ENCODE peak calls at places on chromosomes 3 and 15, in nine cellular contexts. D, I, W, O, X, F, Q, C and P are unnamed samples.

GRCh38 chr3:177475266-177475665 is 278.0 kb upstream of the TBL1XR1 start:
- DNase-seq in F (no peak), C (no peak), O (no peak), X (no peak), Q (no peak), I (no peak), D (no peak), W (no peak), P (no peak)

GRCh38 chr3:119619094-119619493 is 21.4 kb downstream of the PLA1A start:
- DNase-seq in C (no peak), Q (no peak), O (no peak), D (no peak), W (no peak), F (no peak), I (no peak), X (no peak), P (no peak)

GRCh38 chr3:197031315-197032285 is 2.0 kb upstream of the MELTF start:
- DNase-seq in I (no peak), D (peak), F (no peak), Q (peak), O (peak), X (peak), C (no peak), W (peak), P (peak)

GRCh38 chr3:134317106-134317947 is 56.9 kb downstream of the AMOTL2 start:
- DNase-seq in D (no peak), Q (no peak), F (no peak), O (no peak), C (no peak), X (no peak), W (no peak), I (no peak), P (no peak)

GRCh38 chr3:179973931-179974361 is 62.8 kb downstream of the PEX5L start:
- DNase-seq in F (no peak), C (no peak), O (no peak), X (no peak), I (no peak), Q (no peak), D (no peak), W (no peak), P (no peak)

GRCh38 chr3:147654827-147655226 is 245.7 kb downstream of the ZIC1 start:
- DNase-seq in I (no peak), D (no peak), Q (no peak), X (no peak), W (no peak), C (no peak), F (no peak), O (no peak), P (no peak)

GRCh38 chr15:35286721-35287120 is 201.6 kb upstream of the NANOGP8 start:
- DNase-seq in W (no peak), I (no peak), Q (no peak), D (no peak), F (no peak), X (no peak), C (no peak), O (no peak), P (no peak)

GRCh38 chr3:39295184-39295775 is 15.4 kb upstream of the CX3CR1 start:
- DNase-seq in I (peak), X (no peak), D (no peak), F (no peak), Q (no peak), O (no peak), C (no peak), W (no peak), P (no peak)

GRCh38 chr3:23565376-23565775 is 240.4 kb upstream of the UBE2E1 start:
- DNase-seq in C (no peak), W (no peak), X (no peak), F (no peak), I (no peak), Q (no peak), O (no peak), D (no peak), P (no peak)

GRCh38 chr3:52998781-52999509 is 46.9 kb downstream of the SFMBT1 start:
- DNase-seq in W (no peak), C (no peak), F (peak), I (no peak), O (no peak), X (no peak), D (no peak), Q (no peak), P (no peak)

GRCh38 chr15:38072507-38073277 is 138.3 kb downstream of the TMCO5A start:
- DNase-seq in Q (peak), F (peak), X (peak), W (peak), O (peak), I (peak), D (peak), C (no peak), P (peak)

GRCh38 chr3:181326637-181327223 is 337.2 kb upstream of the DNAJC19 start:
- DNase-seq in D (no peak), I (peak), Q (no peak), O (peak), W (no peak), C (no peak), F (no peak), X (peak), P (no peak)

GRCh38 chr3:27431116-27431515 is 53.1 kb downstream of the SLC4A7 start:
- DNase-seq in D (peak), X (peak), C (no peak), I (no peak), W (no peak), Q (no peak), O (peak), F (no peak), P (no peak)

GRCh38 chr15:28086175-28086703 is 12.9 kb downstream of the OCA2 start:
- DNase-seq in I (peak), W (no peak), D (peak), Q (peak), X (peak), C (no peak), F (no peak), O (peak), P (peak)

GRCh38 chr15:73030280-73030679 is 22.0 kb upstream of the NEO1 start:
- DNase-seq in F (no peak), O (no peak), D (no peak), W (no peak), I (no peak), C (no peak), Q (no peak), X (no peak), P (no peak)

GRCh38 chr3:71006810-71007785 is 576.4 kb downstream of the FOXP1 start:
- DNase-seq in X (no peak), W (no peak), O (peak), F (no peak), C (no peak), I (no peak), D (no peak), Q (no peak), P (no peak)

GRCh38 chr3:141223673-141224166 is 7.9 kb upstream of the PXYLP1 start:
- DNase-seq in O (no peak), C (no peak), Q (no peak), X (no peak), D (no peak), I (no peak), F (no peak), W (no peak), P (no peak)

GRCh38 chr3:133711013-133711412 is 35.2 kb upstream of the TF start:
- DNase-seq in F (no peak), O (no peak), C (no peak), D (no peak), Q (no peak), I (no peak), X (no peak), W (no peak), P (no peak)

GRCh38 chr3:58646503-58646902 is 20.1 kb downstream of the FAM3D start:
- DNase-seq in D (peak), O (no peak), I (no peak), W (no peak), Q (no peak), F (no peak), C (no peak), X (no peak), P (no peak)

GRCh38 chr3:181487236-181487978 is 224.3 kb upstream of the SOX2 start:
- DNase-seq in Q (no peak), O (no peak), F (no peak), C (no peak), D (no peak), X (no peak), I (no peak), W (no peak), P (no peak)

GRCh38 chr15:51982013-51982769 is 10.6 kb upstream of the LEO1 start:
- DNase-seq in Q (no peak), F (no peak), C (no peak), I (peak), O (peak), W (peak), D (peak), X (peak), P (no peak)

GRCh38 chr15:25170113-25170731 is 215.4 kb downstream of the SNRPN start:
- DNase-seq in F (peak), X (no peak), W (no peak), C (no peak), I (no peak), Q (no peak), O (no peak), D (no peak), P (peak)

GRCh38 chr3:31039145-31039544 is 144.7 kb upstream of the GADL1 start:
- DNase-seq in I (no peak), F (no peak), O (no peak), D (no peak), W (no peak), C (no peak), X (no peak), Q (no peak), P (no peak)

GRCh38 chr15:89442671-89443307 is 53.6 kb downstream of the RHCG start:
- DNase-seq in O (peak), D (peak), Q (peak), F (no peak), X (peak), C (no peak), W (no peak), I (peak), P (no peak)

GRCh38 chr3:71469131-71469430 is 114.4 kb downstream of the FOXP1 start:
- DNase-seq in Q (no peak), D (no peak), F (no peak), X (no peak), W (no peak), O (peak), C (no peak), I (no peak), P (no peak)

GRCh38 chr3:43885908-43886618 is 195.3 kb downstream of the ABHD5 start:
- DNase-seq in I (no peak), C (no peak), F (no peak), Q (no peak), D (no peak), W (no peak), X (no peak), O (no peak), P (no peak)

GRCh38 chr3:133374706-133375105 is 25.1 kb upstream of the BFSP2 start:
- DNase-seq in X (no peak), F (no peak), O (no peak), I (no peak), Q (no peak), C (no peak), D (no peak), W (no peak), P (no peak)

GRCh38 chr3:106215047-106215446 is 346.2 kb upstream of the CBLB start:
- DNase-seq in W (no peak), O (no peak), I (no peak), X (no peak), Q (no peak), C (no peak), F (no peak), D (peak), P (no peak)

GRCh38 chr3:9455596-9455995 is 58.2 kb downstream of the SETD5 start:
- DNase-seq in Q (no peak), W (no peak), I (no peak), C (no peak), O (no peak), D (no peak), F (no peak), X (no peak), P (no peak)

GRCh38 chr15:73959801-73960200 is 32.3 kb downstream of the STOML1 start:
- DNase-seq in I (no peak), W (no peak), D (no peak), X (no peak), C (no peak), F (no peak), Q (no peak), O (no peak), P (no peak)

GRCh38 chr3:36792342-36792741 is 28.0 kb upstream of the DCLK3 start:
- DNase-seq in C (no peak), X (peak), Q (no peak), W (no peak), D (peak), I (no peak), O (peak), F (peak), P (no peak)

GRCh38 chr3:184540777-184541681 is 20.6 kb upstream of the EPHB3 start:
- DNase-seq in O (peak), Q (peak), X (peak), D (peak), F (no peak), W (peak), C (no peak), I (no peak), P (peak)

GRCh38 chr15:69145694-69146492 is 14.5 kb upstream of the GLCE start:
- DNase-seq in Q (no peak), W (no peak), D (peak), F (no peak), I (no peak), O (no peak), C (no peak), X (no peak), P (no peak)

GRCh38 chr15:25372298-25372697 is 66.5 kb downstream of the UBE3A start:
- DNase-seq in C (no peak), D (peak), I (no peak), F (no peak), Q (no peak), O (no peak), X (no peak), W (no peak), P (no peak)

GRCh38 chr3:60610441-60611112 is 640.7 kb downstream of the FHIT start:
- DNase-seq in X (peak), F (no peak), I (no peak), W (peak), C (peak), O (no peak), D (peak), Q (peak), P (peak)

DNA sequence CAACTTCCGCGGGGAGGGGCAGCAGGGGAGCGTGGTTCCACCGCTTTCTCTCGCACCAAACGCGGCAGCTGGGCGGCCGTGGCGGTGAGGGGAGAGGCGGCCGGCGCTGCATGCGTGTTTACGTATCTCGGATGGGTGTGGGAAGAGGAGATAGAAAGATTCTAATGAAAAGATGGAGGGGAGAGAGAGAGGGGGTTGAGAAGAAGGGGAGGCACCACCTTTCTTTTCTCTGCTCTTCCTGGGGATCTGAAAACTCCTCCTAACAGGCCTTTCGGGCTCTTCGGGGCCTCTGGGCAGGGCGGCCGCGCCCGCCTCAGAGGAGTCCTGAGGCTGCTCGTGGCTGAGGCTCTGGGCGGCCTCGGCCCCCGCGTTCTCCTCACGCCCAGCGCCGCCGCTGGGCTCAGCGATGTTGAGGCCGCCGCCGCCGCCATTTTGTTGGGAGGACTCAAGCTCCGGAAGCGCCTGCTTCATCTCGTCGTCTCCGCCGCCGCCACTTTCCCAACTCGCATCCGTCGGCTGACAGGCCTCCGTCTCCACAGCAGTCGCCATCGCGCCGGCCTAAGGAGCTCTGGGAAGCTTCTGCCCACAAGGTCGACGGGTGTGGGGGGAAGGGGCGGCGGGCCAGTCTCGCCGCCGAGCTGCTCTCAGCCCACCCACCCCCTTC is 475 bp downstream of the TASOR start:
- DNase-seq in C (peak), X (peak), Q (peak), D (peak), F (peak), I (peak), O (peak), W (peak), P (peak)
- TF ChIP-seq POLR2A in C (peak), X (peak), Q (peak), D (peak), F (no peak), I (no peak), O (peak), W (no peak), P (no peak)

DNA sequence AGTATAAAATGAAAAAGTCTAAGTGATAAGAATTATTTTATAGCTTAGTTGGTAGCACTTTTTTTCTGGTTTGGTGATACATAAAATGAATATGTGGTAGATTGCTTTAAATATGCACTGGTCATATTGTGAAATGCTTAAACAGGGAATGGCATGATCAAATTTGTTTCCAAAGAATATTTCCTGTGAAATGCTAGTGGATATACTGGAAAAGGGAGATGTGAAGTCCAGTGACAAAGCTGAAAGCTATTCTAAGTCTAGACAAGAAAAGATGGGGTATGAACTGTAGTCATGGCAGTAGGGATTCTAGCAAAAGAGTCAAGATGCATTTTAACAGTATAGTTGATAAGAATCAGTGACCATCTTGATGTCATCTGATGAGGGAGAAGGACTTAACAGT is 98.9 kb upstream of the MME start:
- DNase-seq in F (no peak), Q (no peak), I (no peak), C (no peak), W (no peak), O (no peak), D (peak), X (no peak), P (no peak)
- TF ChIP-seq POLR2A in F (no peak), Q (no peak), I (no peak), C (no peak), W (no peak), O (no peak), D (no peak), X (no peak), P (no peak)

DNA sequence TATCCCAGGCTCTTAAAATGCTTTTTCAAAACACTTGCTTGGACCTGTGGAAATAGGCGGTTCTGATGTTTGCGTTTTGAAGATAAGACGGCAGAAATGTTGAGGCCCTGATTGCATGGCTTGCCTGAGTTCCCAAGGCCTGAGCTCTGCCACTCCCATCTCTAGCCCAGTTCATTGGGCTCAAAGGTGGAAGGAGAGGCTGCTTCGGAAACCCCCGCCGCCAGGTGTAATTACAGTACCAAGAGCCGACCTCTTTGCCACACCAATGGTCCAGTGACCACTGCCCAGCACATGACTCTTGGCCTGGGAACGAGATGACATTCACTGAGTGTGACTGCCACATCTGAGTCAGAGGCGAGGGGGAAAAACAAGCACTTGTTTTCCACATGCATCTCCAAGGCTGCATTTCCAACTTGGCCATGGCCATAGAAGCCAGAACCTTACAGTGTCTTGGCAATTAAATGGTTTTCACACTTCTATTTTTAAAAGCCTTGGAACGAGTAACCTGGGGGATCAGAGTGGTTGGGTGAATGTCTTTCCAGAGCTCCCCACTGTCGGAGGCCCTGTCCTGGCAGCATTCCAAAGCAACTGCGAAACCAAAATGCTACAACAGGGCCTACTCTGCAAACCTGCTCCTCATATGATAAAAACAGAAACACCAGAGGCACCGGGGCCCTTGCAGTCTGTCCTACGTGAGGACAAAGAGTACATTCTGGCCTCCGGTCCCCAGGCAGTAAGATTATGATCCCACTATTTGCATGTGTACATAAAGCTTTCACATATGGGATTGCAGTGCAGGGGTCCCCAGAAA is 63.8 kb upstream of the CGNL1 start:
- DNase-seq in O (no peak), Q (peak), F (no peak), C (no peak), I (no peak), X (no peak), D (no peak), W (no peak), P (no peak)
- TF ChIP-seq POLR2A in O (no peak), Q (no peak), F (no peak), C (no peak), I (no peak), X (no peak), D (no peak), W (no peak), P (no peak)

DNA sequence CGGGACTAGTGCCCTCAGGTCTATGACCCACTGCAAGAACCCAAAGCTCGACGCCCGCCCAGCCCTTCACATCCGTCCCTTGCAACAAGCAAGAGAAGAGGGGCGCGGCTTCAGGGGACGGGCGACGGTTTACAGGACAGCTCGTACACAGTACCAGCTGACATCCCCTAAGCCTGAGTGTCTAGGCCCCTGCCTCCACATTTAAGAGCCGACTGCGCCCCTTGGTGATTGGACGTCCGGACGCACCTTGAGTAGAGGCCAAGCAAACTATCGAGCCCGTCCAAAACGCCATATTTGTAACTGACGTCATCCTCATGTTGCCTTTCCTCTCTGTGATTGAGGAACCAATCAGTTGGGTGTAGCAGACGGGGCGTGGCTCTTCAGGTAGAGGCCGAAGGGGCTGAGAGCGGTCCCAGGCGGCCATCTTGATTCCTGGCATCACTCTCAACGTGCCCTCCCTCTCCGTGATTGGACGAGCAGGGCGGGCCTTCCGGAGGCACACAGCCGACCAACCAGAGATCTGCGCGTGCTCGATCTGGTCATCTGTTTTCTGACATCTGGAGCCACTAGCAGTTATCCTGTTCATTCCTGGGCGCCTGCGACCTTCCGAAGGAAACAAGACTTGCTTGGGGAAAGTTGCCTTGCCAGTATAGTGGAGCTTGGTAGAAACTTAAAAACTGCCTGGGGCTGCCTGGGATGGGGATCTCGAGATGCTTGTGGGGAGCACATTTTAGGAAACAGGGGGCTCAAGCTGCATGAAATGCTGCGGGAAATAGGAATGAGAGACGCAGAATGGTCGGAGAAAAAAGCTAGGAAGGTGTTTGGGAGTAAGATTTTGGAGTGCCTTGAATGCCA is 4.0 kb upstream of the RPL14 start:
- DNase-seq in O (peak), D (peak), I (peak), F (peak), C (peak), X (peak), W (peak), Q (peak), P (peak)
- TF ChIP-seq POLR2A in O (peak), D (peak), I (peak), F (peak), C (peak), X (peak), W (peak), Q (peak), P (peak)